ENCODE peak calls at places on chromosomes 11 and 22, in six cellular contexts. H is T-helper 1 cell, X is T-cell, I is heart right ventricle, T is pancreas, B is Right ventricle myocardium superior. D is an unnamed sample.

GRCh38 chr22:30890689-30891442 is 77.7 kb downstream of the MORC2 start:
- DNase-seq in H (peak), X (no peak), I (no peak), T (peak), B (peak), D (no peak)

GRCh38 chr11:16120008-16120407 is 236.3 kb downstream of the SOX6 start:
- DNase-seq in H (no peak), X (no peak), I (no peak), T (no peak), B (no peak), D (no peak)

GRCh38 chr22:37400719-37401118 is 26.6 kb downstream of the ELFN2 start:
- DNase-seq in H (no peak), X (no peak), I (no peak), T (no peak), B (no peak), D (no peak)

GRCh38 chr22:48900327-48900597 is 927.4 kb downstream of the BRD1 start:
- DNase-seq in H (no peak), X (no peak), I (no peak), T (no peak), B (no peak), D (no peak)

GRCh38 chr11:20397281-20397680 is 9.8 kb downstream of the PRMT3 start:
- DNase-seq in H (peak), X (no peak), I (no peak), T (no peak), B (no peak), D (no peak)

GRCh38 chr11:66363805-66364535 is 7.6 kb downstream of the SLC29A2 start:
- DNase-seq in H (peak), X (peak), I (peak), T (no peak), B (peak), D (peak)

GRCh38 chr22:40046126-40046525 is 51.4 kb downstream of the FAM83F start:
- DNase-seq in H (no peak), X (no peak), I (no peak), T (no peak), B (no peak), D (no peak)

GRCh38 chr11:74397531-74398243 is 546 bp downstream of the PGM2L1 start:
- DNase-seq in H (peak), X (no peak), I (peak), T (peak), B (peak), D (peak)

GRCh38 chr11:2302280-2302843 is 549 bp downstream of the TSPAN32 start:
- DNase-seq in H (no peak), X (no peak), I (no peak), T (peak), B (peak), D (no peak)

GRCh38 chr11:3165152-3165705 is at the start of gene OSBPL5:
- DNase-seq in H (no peak), X (peak), I (peak), T (peak), B (peak), D (peak)

GRCh38 chr11:67240575-67241389 is 25.5 kb upstream of the GRK2 start:
- DNase-seq in H (peak), X (peak), I (peak), T (peak), B (peak), D (peak)

GRCh38 chr11:65454696-65455456 is 32.3 kb downstream of the NEAT1 start:
- DNase-seq in H (peak), X (peak), I (peak), T (peak), B (peak), D (peak)

GRCh38 chr22:46833228-46833627 is 70.8 kb downstream of the TBC1D22A start:
- DNase-seq in H (no peak), X (no peak), I (no peak), T (no peak), B (no peak), D (no peak)

GRCh38 chr11:47270331-47271271 is 668 bp downstream of the MADD start:
- DNase-seq in H (peak), X (no peak), I (no peak), T (peak), B (no peak), D (peak)

GRCh38 chr22:25747245-25747944 is 5.4 kb downstream of the MYO18B start:
- DNase-seq in H (no peak), X (no peak), I (no peak), T (no peak), B (peak), D (no peak)

GRCh38 chr11:87851234-87851633 is 324.0 kb downstream of the RAB38 start:
- DNase-seq in H (no peak), X (no peak), I (no peak), T (no peak), B (no peak), D (no peak)

GRCh38 chr22:49676783-49677494 is 150.7 kb downstream of the BRD1 start:
- DNase-seq in H (no peak), X (no peak), I (no peak), T (no peak), B (no peak), D (no peak)

GRCh38 chr11:47359162-47359561 is 6.7 kb upstream of the MYBPC3 start:
- DNase-seq in H (no peak), X (no peak), I (no peak), T (no peak), B (no peak), D (no peak)

GRCh38 chr11:7671807-7672206 is 1.5 kb downstream of the CYB5R2 start:
- DNase-seq in H (no peak), X (no peak), I (no peak), T (no peak), B (no peak), D (no peak)

GRCh38 chr11:12169822-12170221 is 59.4 kb downstream of the MICAL2 start:
- DNase-seq in H (no peak), X (no peak), I (no peak), T (no peak), B (no peak), D (no peak)

GRCh38 chr11:117221775-117222517 is 9.9 kb downstream of the PCSK7 start:
- DNase-seq in H (no peak), X (no peak), I (peak), T (no peak), B (peak), D (no peak)

GRCh38 chr11:112321521-112322172 is 61.0 kb upstream of the PLET1 start:
- DNase-seq in H (no peak), X (no peak), I (no peak), T (peak), B (peak), D (no peak)

GRCh38 chr11:17012179-17012578 is 2.0 kb downstream of the PLEKHA7 start:
- DNase-seq in H (no peak), X (no peak), I (no peak), T (no peak), B (no peak), D (no peak)

GRCh38 chr22:19118601-19118880 is 3.7 kb downstream of the DGCR2 start:
- DNase-seq in H (no peak), X (no peak), I (no peak), T (no peak), B (no peak), D (no peak)

GRCh38 chr11:68009391-68010000 is 631 bp upstream of the ALDH3B1 start:
- DNase-seq in H (no peak), X (no peak), I (no peak), T (peak), B (peak), D (no peak)

GRCh38 chr11:48087422-48087821 is 107.1 kb downstream of the PTPRJ start:
- DNase-seq in H (no peak), X (no peak), I (no peak), T (no peak), B (no peak), D (no peak)

GRCh38 chr22:49827853-49828598 is at the start of gene BRD1:
- DNase-seq in H (no peak), X (no peak), I (peak), T (no peak), B (peak), D (peak)

GRCh38 chr22:38316340-38317236 is 645 bp downstream of the CSNK1E start:
- DNase-seq in H (peak), X (peak), I (peak), T (peak), B (peak), D (peak)

GRCh38 chr11:12090761-12091261 is 19.6 kb upstream of the MICAL2 start:
- DNase-seq in H (no peak), X (no peak), I (no peak), T (no peak), B (no peak), D (no peak)

GRCh38 chr11:72225411-72225951 is 914 bp downstream of the INPPL1 start:
- DNase-seq in H (no peak), X (no peak), I (no peak), T (no peak), B (no peak), D (no peak)

GRCh38 chr11:66070604-66071325 is 693 bp downstream of the PACS1 start:
- DNase-seq in H (no peak), X (no peak), I (peak), T (peak), B (peak), D (peak)

D was measured in CD4-positive, alpha-beta T cell.